ENCODE peak calls at places on chromosomes 6 and 20, in ten cellular contexts. W is endothelial cell, C is mucosa of descending colon, X is astrocyte of the cerebellum, G is dorsolateral prefrontal cortex, M is HFFc6, B is GM20000, I is mesothelial cell of epicardium, Z is A549, V is esophagus squamous epithelium. S is an unnamed sample.

GRCh38 chr20:59028812-59029211 is 3.3 kb downstream of the ATP5F1E start:
- DNase-seq in W (no peak), C (no peak), X (no peak), G (no peak), M (no peak), B (no peak), I (no peak), Z (no peak), V (no peak), S (no peak)

GRCh38 chr6:38080889-38081288 is 261.4 kb downstream of the ZFAND3 start:
- DNase-seq in W (no peak), C (no peak), X (no peak), G (no peak), M (no peak), B (no peak), I (no peak), Z (no peak), V (no peak), S (no peak)

GRCh38 chr6:15763827-15764226 is 101.0 kb upstream of the DTNBP1 start:
- DNase-seq in W (no peak), C (peak), X (no peak), G (no peak), M (no peak), B (no peak), I (no peak), Z (peak), V (no peak), S (no peak)

GRCh38 chr6:16683524-16684194 is 77.6 kb downstream of the ATXN1 start:
- DNase-seq in W (no peak), C (no peak), X (peak), G (no peak), M (peak), B (no peak), I (no peak), Z (peak), V (no peak), S (no peak)

GRCh38 chr20:51577432-51578144 is 35.1 kb upstream of the NFATC2 start:
- DNase-seq in W (no peak), C (no peak), X (no peak), G (no peak), M (no peak), B (no peak), I (no peak), Z (no peak), V (no peak), S (no peak)

GRCh38 chr6:127737768-127738167 is 160.8 kb downstream of the C6orf58 start:
- DNase-seq in W (no peak), C (no peak), X (no peak), G (no peak), M (no peak), B (no peak), I (no peak), Z (no peak), V (no peak), S (no peak)

GRCh38 chr6:164039954-164040375 is 625.4 kb downstream of the QKI start:
- DNase-seq in W (no peak), C (peak), X (no peak), G (no peak), M (no peak), B (no peak), I (no peak), Z (no peak), V (no peak), S (no peak)

GRCh38 chr6:168342626-168343025 is 23.0 kb upstream of the DACT2 start:
- DNase-seq in W (no peak), C (peak), X (no peak), G (no peak), M (no peak), B (no peak), I (no peak), Z (no peak), V (no peak), S (no peak)

GRCh38 chr20:6994452-6994851 is 227.0 kb downstream of the BMP2 start:
- DNase-seq in W (no peak), C (no peak), X (no peak), G (no peak), M (no peak), B (no peak), I (no peak), Z (peak), V (no peak), S (no peak)

GRCh38 chr6:41634657-41635056 is 3.6 kb upstream of the MDFI start:
- DNase-seq in W (no peak), C (no peak), X (peak), G (no peak), M (no peak), B (no peak), I (no peak), Z (no peak), V (no peak), S (no peak)

GRCh38 chr6:7628915-7629314 is 38.9 kb downstream of the SNRNP48 start:
- DNase-seq in W (no peak), C (no peak), X (no peak), G (no peak), M (no peak), B (no peak), I (no peak), Z (no peak), V (no peak), S (no peak)

GRCh38 chr6:7262037-7262461 is 51.0 kb downstream of the SSR1 start:
- DNase-seq in W (no peak), C (peak), X (no peak), G (no peak), M (no peak), B (no peak), I (no peak), Z (peak), V (no peak), S (no peak)

GRCh38 chr6:345747-346388 is 45.7 kb upstream of the IRF4 start:
- DNase-seq in W (no peak), C (no peak), X (no peak), G (no peak), M (no peak), B (no peak), I (no peak), Z (no peak), V (no peak), S (no peak)

GRCh38 chr6:2982464-2983121 is 11.2 kb upstream of the SERPINB6 start:
- DNase-seq in W (no peak), C (no peak), X (no peak), G (no peak), M (no peak), B (no peak), I (no peak), Z (no peak), V (no peak), S (no peak)

GRCh38 chr20:45863543-45864470 is 6.4 kb downstream of the ZSWIM3 start:
- DNase-seq in W (no peak), C (no peak), X (no peak), G (no peak), M (no peak), B (no peak), I (no peak), Z (no peak), V (no peak), S (no peak)

GRCh38 chr20:24165336-24166126 is 177.0 kb upstream of the GGTLC1 start:
- DNase-seq in W (no peak), C (no peak), X (no peak), G (no peak), M (no peak), B (no peak), I (no peak), Z (no peak), V (no peak), S (no peak)

GRCh38 chr20:45383131-45383530 is 5.0 kb upstream of the TP53TG5 start:
- DNase-seq in W (no peak), C (no peak), X (no peak), G (no peak), M (peak), B (no peak), I (no peak), Z (no peak), V (no peak), S (no peak)

GRCh38 chr6:27669278-27669797 is 196.4 kb upstream of the ZNF184 start:
- DNase-seq in W (no peak), C (no peak), X (no peak), G (no peak), M (no peak), B (no peak), I (no peak), Z (no peak), V (no peak), S (no peak)

GRCh38 chr6:158977373-158977772 is 22.6 kb downstream of the RSPH3 start:
- DNase-seq in W (no peak), C (no peak), X (no peak), G (no peak), M (no peak), B (no peak), I (no peak), Z (no peak), V (no peak), S (no peak)

GRCh38 chr6:53956068-53956711 is 155.1 kb upstream of the MLIP start:
- DNase-seq in W (peak), C (no peak), X (peak), G (peak), M (peak), B (peak), I (no peak), Z (peak), V (no peak), S (peak)

GRCh38 chr6:73363537-73363875 is 1.0 kb downstream of the KHDC3L start:
- DNase-seq in W (no peak), C (no peak), X (no peak), G (no peak), M (no peak), B (no peak), I (no peak), Z (no peak), V (no peak), S (no peak)

GRCh38 chr6:67768972-67769371 is 866.1 kb upstream of the ADGRB3 start:
- DNase-seq in W (no peak), C (no peak), X (no peak), G (no peak), M (no peak), B (no peak), I (no peak), Z (no peak), V (no peak), S (no peak)

GRCh38 chr6:150140236-150140969 is 2.4 kb upstream of the PPP1R14C start:
- DNase-seq in W (no peak), C (no peak), X (no peak), G (no peak), M (no peak), B (no peak), I (no peak), Z (no peak), V (no peak), S (no peak)

GRCh38 chr6:132933085-132933484 is 118.7 kb downstream of the RPS12 start:
- DNase-seq in W (no peak), C (no peak), X (no peak), G (no peak), M (no peak), B (no peak), I (no peak), Z (no peak), V (no peak), S (no peak)

GRCh38 chr6:19731286-19731685 is 105.9 kb upstream of the ID4 start:
- DNase-seq in W (no peak), C (no peak), X (peak), G (no peak), M (peak), B (no peak), I (no peak), Z (peak), V (no peak), S (no peak)

DNA sequence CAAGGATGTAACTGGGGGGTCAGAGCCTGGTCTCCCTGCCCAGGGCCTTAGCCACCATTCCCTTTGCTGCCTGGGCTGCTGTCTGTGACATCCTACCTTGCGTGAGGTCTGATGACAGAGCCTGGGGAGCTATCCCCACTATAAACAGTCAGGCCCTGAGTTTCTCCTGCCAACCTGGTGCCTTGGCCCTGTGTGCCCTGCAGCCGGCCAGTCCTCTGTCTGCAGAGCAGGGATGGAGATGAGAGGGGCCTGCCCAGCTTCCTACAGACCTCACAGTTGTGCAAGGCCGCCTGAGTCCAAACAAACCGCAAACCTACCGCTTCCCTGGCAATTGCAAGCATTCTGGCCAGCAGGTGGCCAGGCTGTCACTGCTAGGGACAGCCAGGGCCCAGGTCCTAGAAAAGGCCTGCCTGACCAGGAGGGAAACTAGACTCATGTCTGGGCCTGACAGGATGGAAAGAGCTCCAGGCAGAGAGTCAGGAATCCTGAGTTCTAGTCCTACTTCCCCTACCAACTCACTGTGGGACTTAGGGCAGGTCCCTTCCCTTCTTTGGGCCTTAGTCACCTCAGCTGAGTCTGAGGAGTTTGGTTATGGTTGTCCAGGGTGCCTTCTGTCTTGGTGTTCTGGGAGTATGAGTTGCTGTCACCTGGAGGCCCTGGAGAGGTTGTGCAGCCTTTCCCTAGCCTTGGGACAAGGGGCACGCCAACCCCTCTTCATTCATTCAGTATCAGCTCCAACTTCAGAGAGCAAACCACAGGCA is 86.2 kb downstream of the VEGFA start:
- DNase-seq in W (peak), C (no peak), X (peak), G (no peak), M (no peak), B (no peak), I (no peak), Z (peak), V (no peak), S (no peak)
- TF ChIP-seq CTCF in W (peak), C (no peak), X (peak), G (no peak), M (peak), B (no peak), I (peak), Z (peak), V (peak), S (peak)

GRCh38 chr20:53493201-53493908 is 100.3 kb downstream of the ZNF217 start:
- DNase-seq in W (no peak), C (no peak), X (no peak), G (no peak), M (no peak), B (no peak), I (no peak), Z (no peak), V (no peak), S (no peak)
- TF ChIP-seq CTCF in W (no peak), C (no peak), X (no peak), G (no peak), M (no peak), B (no peak), I (no peak), Z (no peak), V (peak), S (no peak)

DNA sequence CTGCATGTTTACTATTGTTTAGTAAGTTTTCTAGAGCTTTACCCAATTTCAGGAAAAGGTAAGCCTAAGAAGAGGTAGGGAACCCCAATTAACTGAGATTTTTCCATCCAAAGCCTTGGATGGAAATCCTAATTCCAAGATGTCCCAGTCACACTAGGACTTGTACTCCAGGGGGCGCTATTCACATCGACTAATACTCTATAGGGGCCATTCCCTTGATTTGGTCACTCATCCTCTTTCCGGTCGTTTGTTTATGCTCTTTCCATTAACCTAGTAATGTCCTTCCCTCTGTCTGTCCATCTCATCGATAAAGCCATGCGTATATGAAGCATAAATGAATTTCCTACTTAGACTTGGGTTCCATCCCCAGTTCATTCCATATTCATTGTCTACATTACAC is 80.8 kb upstream of the FUCA2 start:
- DNase-seq in W (peak), C (no peak), X (no peak), G (no peak), M (no peak), B (no peak), I (no peak), Z (peak), V (no peak), S (no peak)
- TF ChIP-seq CTCF in W (peak), C (no peak), X (peak), G (no peak), M (peak), B (no peak), I (peak), Z (peak), V (peak), S (no peak)

GRCh38 chr6:90440586-90441338 is 144.1 kb upstream of the BACH2 start:
- DNase-seq in W (no peak), C (no peak), X (no peak), G (no peak), M (no peak), B (no peak), I (no peak), Z (no peak), V (no peak), S (no peak)
- TF ChIP-seq CTCF in W (no peak), C (no peak), X (no peak), G (no peak), M (no peak), B (no peak), I (no peak), Z (no peak), V (no peak), S (no peak)

GRCh38 chr6:10256113-10256690 is 158.7 kb downstream of the TFAP2A start:
- DNase-seq in W (no peak), C (no peak), X (no peak), G (no peak), M (no peak), B (peak), I (no peak), Z (no peak), V (no peak), S (peak)
- TF ChIP-seq CTCF in W (peak), C (no peak), X (peak), G (no peak), M (peak), B (no peak), I (peak), Z (no peak), V (peak), S (peak)

DNA sequence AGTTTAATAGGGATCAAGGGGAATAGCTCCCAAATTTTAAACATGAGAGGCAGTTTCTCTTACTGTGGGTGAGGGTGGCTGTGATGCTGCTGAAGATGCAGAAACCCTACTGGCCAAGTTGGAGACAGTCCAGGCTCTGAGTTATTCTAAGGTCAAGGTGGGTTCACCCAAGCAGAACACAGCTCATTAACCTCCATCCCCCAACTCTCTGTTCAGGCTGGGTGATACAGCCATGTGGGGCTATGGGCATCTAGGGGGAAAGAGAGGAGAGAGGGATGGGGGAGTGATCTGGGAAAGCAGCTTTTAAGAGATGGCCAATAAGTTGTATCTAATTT is 18.9 kb upstream of the TRAM2 start:
- DNase-seq in W (no peak), C (no peak), X (no peak), G (no peak), M (no peak), B (peak), I (no peak), Z (no peak), V (no peak), S (no peak)
- TF ChIP-seq CTCF in W (no peak), C (no peak), X (no peak), G (no peak), M (peak), B (no peak), I (no peak), Z (no peak), V (no peak), S (no peak)

DNA sequence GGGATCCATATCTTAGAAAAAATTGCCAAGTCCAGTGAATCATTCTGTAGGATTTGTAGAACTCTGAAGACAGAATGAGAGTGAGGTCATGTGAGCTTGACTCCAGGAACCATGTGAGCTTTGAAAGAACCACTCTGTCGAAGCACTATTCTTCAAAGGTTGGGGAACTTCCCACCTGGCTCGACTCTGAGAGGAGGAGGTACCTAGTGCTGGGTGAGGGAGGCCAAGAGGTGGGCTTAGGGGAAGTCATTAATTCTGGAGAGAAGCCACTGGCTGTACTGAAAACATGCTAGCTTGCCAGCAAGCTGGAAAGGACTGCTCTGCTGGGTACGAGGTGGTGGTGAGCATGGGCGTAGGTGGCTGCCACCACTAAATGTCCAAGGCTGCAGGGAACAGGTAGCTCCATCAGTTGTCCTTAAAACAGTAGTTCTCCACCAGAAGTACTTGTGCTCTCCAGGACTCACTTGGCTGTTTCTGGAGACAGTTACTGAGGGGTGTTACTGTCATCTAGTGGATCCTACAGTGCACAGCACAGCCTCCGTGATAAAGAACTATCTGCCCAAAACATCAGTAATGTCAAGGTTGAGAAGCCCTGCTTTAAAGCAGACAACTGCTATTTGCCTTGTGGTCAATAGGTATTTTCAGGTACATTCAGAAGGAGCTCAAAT is 34.7 kb upstream of the SYNJ2 start:
- DNase-seq in W (no peak), C (no peak), X (no peak), G (no peak), M (no peak), B (peak), I (no peak), Z (peak), V (no peak), S (peak)
- TF ChIP-seq CTCF in W (no peak), C (no peak), X (peak), G (peak), M (peak), B (peak), I (no peak), Z (peak), V (peak), S (peak)

DNA sequence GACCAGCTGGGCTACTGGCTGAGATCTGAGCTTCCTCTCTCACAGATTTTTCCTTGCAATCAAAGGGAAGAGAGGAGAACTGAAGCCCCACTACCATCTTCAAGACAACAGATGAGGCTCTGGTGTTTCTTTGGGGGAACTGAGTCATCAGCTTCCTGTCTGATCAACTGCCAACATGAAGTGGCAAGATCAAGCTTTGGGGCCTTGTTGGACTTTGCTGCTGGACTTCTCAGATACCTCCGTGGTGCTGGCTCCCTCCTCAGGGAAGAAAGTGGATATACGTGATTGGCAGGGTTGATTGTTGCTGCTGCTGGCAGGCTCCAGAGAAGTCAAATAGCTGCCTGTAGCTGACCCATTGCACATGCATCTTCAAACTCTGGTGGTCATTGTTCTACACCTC is 3.6 kb upstream of the TOX2 start:
- DNase-seq in W (no peak), C (no peak), X (peak), G (no peak), M (peak), B (no peak), I (no peak), Z (peak), V (no peak), S (no peak)
- TF ChIP-seq CTCF in W (no peak), C (no peak), X (peak), G (no peak), M (peak), B (no peak), I (no peak), Z (no peak), V (peak), S (no peak)

DNA sequence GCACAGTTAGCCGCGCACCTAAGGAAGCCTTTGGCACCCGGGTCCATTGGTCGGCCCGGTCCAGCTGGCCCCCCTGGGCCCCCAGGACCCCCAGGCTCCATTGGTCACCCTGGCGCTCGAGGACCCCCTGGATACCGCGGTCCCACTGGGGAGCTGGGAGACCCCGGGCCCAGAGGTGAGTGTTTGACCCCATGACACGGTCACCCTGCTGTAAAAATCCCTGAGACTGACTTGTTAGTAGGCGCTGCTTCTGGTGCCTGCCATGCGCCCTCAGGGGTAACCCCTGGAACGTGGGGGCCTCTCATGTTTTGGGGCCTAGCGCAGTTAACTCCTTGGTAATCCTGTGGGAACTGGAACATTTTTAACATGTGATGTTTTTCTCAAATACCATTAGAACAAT is 20.2 kb downstream of the COL9A3 start:
- DNase-seq in W (no peak), C (no peak), X (no peak), G (no peak), M (no peak), B (no peak), I (no peak), Z (no peak), V (no peak), S (no peak)
- TF ChIP-seq CTCF in W (no peak), C (no peak), X (no peak), G (no peak), M (no peak), B (no peak), I (no peak), Z (no peak), V (no peak), S (no peak)